ENCODE peak calls at places on chromosome 22, in six cellular contexts. Y is bronchial epithelial cell, R is SK-N-SH, M is thoracic aorta, K is HCT116, F is brain microvascular endothelial cell. T is an unnamed sample.

GRCh38 chr22:17268501-17269223 is 49.4 kb upstream of the ADA2 start:
- DNase-seq in Y (no peak), R (no peak), M (no peak), K (no peak), F (no peak), T (no peak)

GRCh38 chr22:37225481-37225880 is 13.2 kb upstream of the SSTR3 start:
- DNase-seq in Y (no peak), R (no peak), M (no peak), K (no peak), F (no peak), T (no peak)

GRCh38 chr22:49972163-49973017 is 11.8 kb downstream of the PIM3 start:
- DNase-seq in Y (no peak), R (peak), M (peak), K (no peak), F (no peak), T (no peak)

GRCh38 chr22:23781533-23781932 is 5.2 kb upstream of the SMARCB1 start:
- DNase-seq in Y (peak), R (no peak), M (no peak), K (no peak), F (peak), T (no peak)

GRCh38 chr22:40463017-40463631 is 92.7 kb downstream of the SGSM3 start:
- DNase-seq in Y (no peak), R (no peak), M (no peak), K (no peak), F (no peak), T (no peak)

GRCh38 chr22:27591060-27591459 is 210.5 kb downstream of the MN1 start:
- DNase-seq in Y (no peak), R (no peak), M (no peak), K (no peak), F (no peak), T (no peak)

GRCh38 chr22:37077802-37078448 is 26.4 kb downstream of the KCTD17 start:
- DNase-seq in Y (peak), R (peak), M (no peak), K (peak), F (peak), T (peak)

GRCh38 chr22:50314455-50315288 is 7.2 kb upstream of the PLXNB2 start:
- DNase-seq in Y (no peak), R (peak), M (no peak), K (no peak), F (no peak), T (no peak)

GRCh38 chr22:48919187-48919590 is 908.5 kb downstream of the BRD1 start:
- DNase-seq in Y (no peak), R (no peak), M (no peak), K (no peak), F (no peak), T (no peak)

GRCh38 chr22:31337178-31337577 is 9.0 kb downstream of the PATZ1 start:
- DNase-seq in Y (peak), R (no peak), M (no peak), K (no peak), F (no peak), T (no peak)

GRCh38 chr22:31958625-31959239 is 14.4 kb downstream of the YWHAH start:
- DNase-seq in Y (no peak), R (no peak), M (no peak), K (no peak), F (no peak), T (no peak)

GRCh38 chr22:35470903-35471321 is 69.7 kb upstream of the RASD2 start:
- DNase-seq in Y (no peak), R (no peak), M (no peak), K (peak), F (peak), T (no peak)

GRCh38 chr22:31625661-31626426 is 36.2 kb downstream of the PISD start:
- DNase-seq in Y (no peak), R (no peak), M (no peak), K (no peak), F (peak), T (no peak)

GRCh38 chr22:31938258-31938657 is 6.1 kb upstream of the YWHAH start:
- DNase-seq in Y (no peak), R (no peak), M (no peak), K (no peak), F (no peak), T (no peak)

GRCh38 chr22:41966607-41967240 is 2.5 kb upstream of the SEPTIN3 start:
- DNase-seq in Y (peak), R (peak), M (no peak), K (peak), F (peak), T (no peak)
- TF ChIP-seq CTCF in Y (peak), R (peak), M (no peak), K (peak), F (peak), T (peak)

DNA sequence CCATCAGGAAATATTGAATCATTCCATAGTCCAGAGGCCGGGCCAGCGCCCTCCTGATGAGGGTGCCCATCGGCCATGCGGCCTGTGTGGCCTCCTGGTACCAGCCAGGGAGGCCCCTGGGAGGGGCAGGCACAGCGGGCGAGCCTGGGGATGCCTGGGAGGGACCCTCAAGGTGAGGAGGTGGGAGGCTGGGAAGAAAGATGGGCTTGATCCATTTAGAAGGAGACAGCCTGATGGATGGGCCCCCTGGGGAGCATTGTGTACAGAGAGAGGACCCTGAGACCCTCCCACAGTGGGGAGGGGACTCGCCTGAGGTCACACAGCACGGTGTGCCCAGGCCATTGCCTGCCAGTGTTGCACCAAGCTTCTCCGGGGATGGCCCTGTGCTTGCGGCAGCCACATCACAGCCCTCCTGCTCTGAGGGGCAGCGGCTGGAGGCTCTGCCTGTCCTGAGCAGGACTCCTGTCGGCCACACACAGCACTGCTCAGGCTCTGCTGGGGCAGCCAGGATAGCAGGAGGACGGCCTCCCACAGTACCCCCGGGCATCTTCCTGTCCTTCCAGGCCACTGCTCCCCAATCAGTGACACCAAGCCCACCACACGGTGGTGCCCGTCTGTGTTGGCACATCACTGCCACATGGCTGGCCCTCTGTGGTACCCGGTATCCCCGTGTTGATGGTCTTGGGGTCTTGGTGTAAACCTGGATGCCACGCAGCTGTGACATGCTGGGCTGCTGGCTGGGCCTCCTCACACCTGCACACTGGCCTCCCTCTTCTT is 290.0 kb downstream of the TBC1D22A start:
- DNase-seq in Y (no peak), R (no peak), M (no peak), K (no peak), F (no peak), T (no peak)
- H3K4me3 ChIP-seq in Y (no peak), R (no peak), M (no peak), K (no peak), F (no peak), T (no peak)

DNA sequence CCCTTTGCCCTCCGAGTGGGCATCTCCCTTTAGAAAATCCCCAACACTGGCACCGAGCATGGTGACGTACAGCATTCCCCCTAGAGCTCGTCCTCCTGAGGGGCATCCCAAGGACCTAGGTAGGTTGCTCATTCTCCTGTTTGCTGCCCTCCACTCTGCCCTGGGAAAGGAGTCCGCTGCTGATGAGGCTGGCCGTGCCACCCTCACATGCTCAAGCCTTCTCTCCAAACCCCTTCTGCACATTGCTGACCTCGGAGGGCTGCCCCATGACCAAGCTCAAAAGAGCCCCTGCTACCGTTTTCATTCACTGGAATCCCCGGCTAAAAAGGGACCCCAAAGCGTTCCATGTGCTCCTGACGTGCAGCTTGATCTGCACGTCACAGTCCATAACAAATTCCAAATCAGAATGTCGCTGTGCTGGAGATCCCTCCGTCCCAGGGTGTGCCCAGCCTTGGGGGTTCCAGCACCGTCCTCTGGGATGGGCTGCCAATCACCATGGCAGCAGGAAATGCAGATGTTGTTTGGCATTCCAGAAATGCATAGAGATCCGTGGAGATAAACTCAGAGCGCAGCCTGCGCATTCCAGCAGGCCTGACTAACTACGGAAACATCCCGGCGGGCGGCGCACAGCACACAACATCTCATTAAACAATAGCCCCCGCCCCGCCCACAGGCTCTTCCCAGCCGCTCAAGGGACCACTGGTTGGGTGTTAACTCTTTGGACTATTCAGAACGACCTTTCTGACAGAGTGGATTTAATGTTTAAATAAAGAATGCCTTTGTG is 26.3 kb upstream of the GNB1L start:
- DNase-seq in Y (peak), R (peak), M (no peak), K (peak), F (peak), T (no peak)
- TF ChIP-seq CTCF in Y (no peak), R (no peak), M (no peak), K (no peak), F (no peak), T (no peak)

GRCh38 chr22:38402204-38402603 is 52.8 kb downstream of the KCNJ4 start:
- DNase-seq in Y (no peak), R (no peak), M (no peak), K (no peak), F (no peak), T (no peak)

GRCh38 chr22:38401336-38402084 is 53.5 kb downstream of the KCNJ4 start:
- DNase-seq in Y (no peak), R (no peak), M (no peak), K (no peak), F (no peak), T (no peak)

GRCh38 chr22:38398609-38399401 is 56.2 kb downstream of the KCNJ4 start:
- DNase-seq in Y (no peak), R (peak), M (peak), K (no peak), F (peak), T (peak)

GRCh38 chr22:38397189-38398097 is 57.6 kb downstream of the KCNJ4 start:
- DNase-seq in Y (peak), R (no peak), M (no peak), K (no peak), F (no peak), T (no peak)
- H3K4me3 ChIP-seq in Y (peak), R (peak), M (peak), K (peak), F (peak), T (peak)